ENCODE peak calls at places on chromosomes 11 and 22, in seven cellular contexts. Q is upper lobe of right lung, R is body of pancreas, Z is esophagus squamous epithelium, Y is A549, B is lower lobe of right lung, P is cardiac muscle cell. X is an unnamed sample.
A peak's percentile ranks its signal among the peaks of the same experiment; 100 is the strongest.

GRCh38 chr11:11220786-11221185 is 132.3 kb downstream of the CSNK2A3 start:
- DNase-seq in Q (no peak), R (no peak), Z (no peak), Y (no peak), B (no peak), P (no peak), X (no peak)

GRCh38 chr11:61650781-61651571 is 29.2 kb upstream of the DAGLA start:
- DNase-seq in Q (no peak), R (peak; percentile 65), Z (no peak), Y (no peak), B (no peak), P (peak; percentile 55), X (no peak)

GRCh38 chr11:130051077-130051476 is 18.6 kb upstream of the APLP2 start:
- DNase-seq in Q (no peak), R (no peak), Z (no peak), Y (no peak), B (no peak), P (no peak), X (no peak)

GRCh38 chr11:59756845-59757244 is 1.7 kb downstream of the STX3 start:
- DNase-seq in Q (no peak), R (peak; percentile 45), Z (no peak), Y (peak; percentile 25), B (peak; percentile 53), P (no peak), X (peak; percentile 8)

GRCh38 chr22:24380220-24381218 is 46.9 kb upstream of the ADORA2A start:
- DNase-seq in Q (no peak), R (no peak), Z (no peak), Y (no peak), B (no peak), P (no peak), X (no peak)

GRCh38 chr22:37462983-37463382 is 23.2 kb downstream of the MFNG start:
- DNase-seq in Q (no peak), R (no peak), Z (no peak), Y (no peak), B (no peak), P (peak; percentile 86), X (peak; percentile 67)

GRCh38 chr11:108654994-108655631 is 9.8 kb upstream of the DDX10 start:
- DNase-seq in Q (no peak), R (peak; percentile 66), Z (no peak), Y (peak; percentile 54), B (no peak), P (peak; percentile 61), X (peak; percentile 67)

GRCh38 chr11:5992150-5992549 is 5.4 kb upstream of the OR52L1 start:
- DNase-seq in Q (no peak), R (no peak), Z (no peak), Y (no peak), B (no peak), P (no peak), X (no peak)

GRCh38 chr11:3626250-3626960 is 15.4 kb downstream of the ART5 start:
- DNase-seq in Q (peak; percentile 81), R (peak; percentile 19), Z (no peak), Y (no peak), B (peak; percentile 84), P (no peak), X (no peak)

GRCh38 chr22:50035976-50036375 is 22.1 kb downstream of the TTLL8 start:
- DNase-seq in Q (no peak), R (no peak), Z (no peak), Y (no peak), B (no peak), P (no peak), X (no peak)

GRCh38 chr11:126808851-126809250 is 191.7 kb downstream of the KIRREL3 start:
- DNase-seq in Q (no peak), R (no peak), Z (no peak), Y (no peak), B (no peak), P (no peak), X (peak; percentile 20)

GRCh38 chr11:133710681-133711240 is 134.6 kb downstream of the SPATA19 start:
- DNase-seq in Q (no peak), R (no peak), Z (no peak), Y (no peak), B (no peak), P (no peak), X (no peak)

GRCh38 chr11:70064726-70065317 is 13.3 kb upstream of the ANO1 start:
- DNase-seq in Q (no peak), R (no peak), Z (no peak), Y (no peak), B (no peak), P (no peak), X (no peak)

GRCh38 chr11:1749020-1749758 is 1.2 kb downstream of the IFITM10 start:
- DNase-seq in Q (peak; percentile 70), R (no peak), Z (no peak), Y (no peak), B (peak; percentile 55), P (peak; percentile 24), X (no peak)

GRCh38 chr22:32695451-32695891 is 106.0 kb upstream of the TIMP3 start:
- DNase-seq in Q (no peak), R (no peak), Z (no peak), Y (peak; percentile 55), B (no peak), P (no peak), X (no peak)

GRCh38 chr11:92140021-92140420 is 84.6 kb upstream of the FAT3 start:
- DNase-seq in Q (no peak), R (no peak), Z (no peak), Y (no peak), B (no peak), P (no peak), X (no peak)

GRCh38 chr11:92141159-92141558 is 83.5 kb upstream of the FAT3 start:
- DNase-seq in Q (no peak), R (no peak), Z (no peak), Y (no peak), B (no peak), P (no peak), X (no peak)

GRCh38 chr11:92141725-92142124 is 82.9 kb upstream of the FAT3 start:
- DNase-seq in Q (no peak), R (no peak), Z (no peak), Y (no peak), B (no peak), P (no peak), X (no peak)

GRCh38 chr11:92131289-92131890 is 93.2 kb upstream of the FAT3 start:
- DNase-seq in Q (no peak), R (no peak), Z (no peak), Y (peak; percentile 70), B (no peak), P (no peak), X (no peak)

GRCh38 chr11:92136792-92137191 is 87.8 kb upstream of the FAT3 start:
- DNase-seq in Q (no peak), R (no peak), Z (no peak), Y (peak; percentile 48), B (no peak), P (no peak), X (no peak)
- H3K4me3 ChIP-seq in Q (no peak overlapping the region), R (no peak overlapping the region), Z (no peak overlapping the region), Y (no peak overlapping the region), B (no peak overlapping the region), P (no peak overlapping the region), X (no peak overlapping the region)

DNA sequence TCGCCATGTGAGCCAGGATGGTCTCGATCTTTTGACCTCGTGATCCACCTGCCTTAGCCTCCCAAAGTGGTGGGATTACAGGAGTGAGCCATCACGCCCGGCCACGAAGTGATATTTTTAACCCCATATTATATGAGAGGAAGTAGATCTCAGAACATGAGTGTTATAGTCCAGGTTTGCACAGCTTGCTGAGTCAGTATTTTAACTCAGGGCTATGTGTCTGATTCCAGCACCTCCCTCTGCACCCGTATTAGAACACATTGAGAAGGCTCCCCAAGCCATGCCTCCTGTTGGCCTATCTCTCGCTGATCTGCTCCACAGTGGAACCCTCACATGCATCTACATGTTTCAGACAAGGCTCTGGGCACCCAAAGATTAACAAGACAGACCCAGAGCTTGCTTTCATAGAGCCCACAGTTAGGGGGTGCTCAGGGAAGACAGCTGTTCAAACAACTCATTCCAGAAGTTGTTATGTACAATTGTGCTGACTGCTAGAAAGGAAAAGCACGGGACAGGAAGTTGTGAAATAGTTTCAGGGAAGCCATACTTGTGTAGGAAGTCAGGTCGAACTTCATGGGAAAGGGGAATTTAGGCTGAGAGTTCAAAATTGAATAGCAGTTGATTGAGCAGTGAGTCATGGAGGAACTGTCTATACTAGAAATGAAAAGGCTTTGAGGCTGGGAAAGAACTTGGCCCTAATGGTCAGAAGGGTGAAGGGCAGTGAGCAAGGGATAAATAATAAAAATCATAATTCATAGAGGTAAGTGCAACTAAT is 49.3 kb upstream of the CLPB start:
- DNase-seq in Q (no peak), R (no peak), Z (no peak), Y (peak; percentile 10), B (no peak), P (no peak), X (no peak)
- H3K4me1 ChIP-seq in Q (peaks cover 15% of the 10 kb centered on the region), R (no peaks in the 10 kb centered on the region), Z (no peaks in the 10 kb centered on the region), Y (peaks cover 2% of the 10 kb centered on the region), B (peaks cover 19% of the 10 kb centered on the region), P (no peaks in the 10 kb centered on the region), X (no peaks in the 10 kb centered on the region)

DNA sequence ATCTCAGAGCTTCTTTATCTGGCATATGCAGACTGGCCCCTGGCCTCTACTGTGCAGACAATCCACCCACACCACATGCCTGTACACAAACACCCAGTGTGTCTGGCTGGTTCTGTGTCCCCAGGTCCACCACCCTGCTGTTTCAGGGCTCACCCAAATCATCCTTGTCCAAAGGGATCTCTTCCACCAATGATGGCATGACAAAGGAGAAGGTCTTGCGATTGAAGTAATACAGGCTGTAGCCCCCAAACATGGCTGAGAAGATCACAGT is 1.7 kb downstream of the SLC37A4 start:
- DNase-seq in Q (no peak), R (peak; percentile 15), Z (no peak), Y (no peak), B (no peak), P (no peak), X (no peak)
- H3K4me3 ChIP-seq in Q (no peak overlapping the region), R (peak overlapping the region; percentile 6), Z (no peak overlapping the region), Y (no peak overlapping the region), B (peak overlapping the region; percentile 97), P (no peak overlapping the region), X (peak overlapping the region; percentile 79)

GRCh38 chr22:36363378-36363931 is 24.3 kb downstream of the MYH9 start:
- DNase-seq in Q (no peak), R (peak; percentile 47), Z (no peak), Y (no peak), B (no peak), P (no peak), X (no peak)
- H3K4me1 ChIP-seq in Q (peaks cover 98% of the 10 kb centered on the region), R (peaks cover 99% of the 10 kb centered on the region), Z (peaks cover 81% of the 10 kb centered on the region), Y (peaks cover 100% of the 10 kb centered on the region), B (peaks cover 98% of the 10 kb centered on the region), P (peaks cover 75% of the 10 kb centered on the region), X (peaks cover 4% of the 10 kb centered on the region)

GRCh38 chr22:19086417-19086816 is 35.8 kb downstream of the DGCR2 start:
- DNase-seq in Q (peak; percentile 34), R (no peak), Z (no peak), Y (no peak), B (no peak), P (no peak), X (no peak)
- H3K4me3 ChIP-seq in Q (no peak overlapping the region), R (no peak overlapping the region), Z (no peak overlapping the region), Y (no peak overlapping the region), B (no peak overlapping the region), P (no peak overlapping the region), X (no peak overlapping the region)

X was measured in HAP-1.